ENCODE peak calls at places on chromosomes 11 and 22, in eight cellular contexts. D is mesenchymal stem cell; C is M059J; J is astrocyte of the spinal cord; F is nucleus accumbens; Q is activated T-helper 1 cell treated with anti-CD3 and anti-CD28 coated beads, Interleukin-12 subunit alpha, Interleukin-12 subunit beta, Interleukin-2, Interleukin-4 antibody, amounts not matched to agents 30 ng/mL and 10 ng/mL and 1 ng/mL, durations not matched to agents 14 hours and 24 hours and 36 hours; T is dermis microvascular lymphatic vessel endothelial cell; X is AG04450. L is an unnamed sample.

GRCh38 chr11:60857378-60858232 is 1.9 kb upstream of the PTGDR2 start:
- DNase-seq in X (no peak), T (no peak), D (peak), J (peak), F (no peak), C (peak), Q (no peak), L (peak)

GRCh38 chr22:29912605-29913398 is 29.8 kb downstream of the MTMR3 start:
- DNase-seq in X (peak), T (no peak), D (peak), C (peak), J (peak), Q (no peak), F (no peak), L (peak)

GRCh38 chr11:30422828-30423648 is 100.1 kb downstream of the ARL14EP start:
- DNase-seq in C (no peak), X (no peak), Q (no peak), T (no peak), D (no peak), F (no peak), J (no peak), L (no peak)

GRCh38 chr22:40878937-40879336 is 17.0 kb upstream of the DNAJB7 start:
- DNase-seq in J (no peak), Q (no peak), F (no peak), X (no peak), T (no peak), C (no peak), D (no peak), L (no peak)

GRCh38 chr11:26834601-26835000 is 112.7 kb upstream of the SLC5A12 start:
- DNase-seq in D (no peak), Q (no peak), X (no peak), T (no peak), F (no peak), C (no peak), J (no peak), L (no peak)

GRCh38 chr11:32172771-32173170 is 81.9 kb downstream of the RCN1 start:
- DNase-seq in Q (no peak), C (peak), J (peak), X (no peak), T (no peak), F (no peak), D (no peak), L (peak)

GRCh38 chr11:43789700-43790443 is 90.8 kb upstream of the ALKBH3 start:
- DNase-seq in D (peak), C (peak), T (peak), J (peak), X (no peak), F (no peak), Q (no peak), L (peak)

GRCh38 chr11:108938604-108939003 is 273.7 kb downstream of the DDX10 start:
- DNase-seq in F (no peak), J (no peak), X (no peak), T (no peak), C (peak), Q (no peak), D (peak), L (peak)

GRCh38 chr11:35796542-35796941 is 134.0 kb downstream of the TRIM44 start:
- DNase-seq in Q (no peak), T (peak), F (no peak), X (no peak), C (peak), J (peak), D (peak), L (peak)

GRCh38 chr22:23037429-23038333 is 32.6 kb upstream of the GNAZ start:
- DNase-seq in C (no peak), T (no peak), F (no peak), Q (no peak), J (no peak), X (no peak), D (no peak), L (no peak)

GRCh38 chr11:32105871-32106312 is 15.0 kb downstream of the RCN1 start:
- DNase-seq in Q (no peak), C (no peak), T (no peak), D (no peak), J (no peak), X (no peak), F (no peak), L (no peak)

GRCh38 chr11:11403763-11404725 is 51.0 kb upstream of the CSNK2A3 start:
- DNase-seq in F (no peak), J (peak), D (no peak), Q (no peak), T (no peak), C (no peak), X (no peak), L (peak)

GRCh38 chr11:117535870-117536411 is 208.3 kb downstream of the CEP164 start:
- DNase-seq in Q (no peak), F (peak), J (no peak), X (no peak), C (no peak), T (no peak), D (no peak), L (no peak)

GRCh38 chr22:48185656-48186055 is 1423.2 kb downstream of the TBC1D22A start:
- DNase-seq in Q (no peak), X (no peak), C (no peak), T (no peak), J (no peak), F (no peak), D (no peak), L (no peak)

GRCh38 chr11:104001474-104001873 is 35.0 kb upstream of the DDI1 start:
- DNase-seq in J (peak), F (no peak), D (peak), T (no peak), Q (no peak), X (peak), C (peak), L (peak)

GRCh38 chr11:83862691-83863090 is 576.5 kb upstream of the CCDC90B start:
- DNase-seq in T (no peak), J (no peak), C (no peak), Q (no peak), X (no peak), D (no peak), F (no peak), L (no peak)

GRCh38 chr11:101870510-101870909 is 44.3 kb upstream of the CEP126 start:
- DNase-seq in F (no peak), T (peak), X (no peak), Q (no peak), D (peak), C (peak), J (peak), L (peak)

GRCh38 chr11:5705688-5706087 is 16.1 kb downstream of the TRIM22 start:
- DNase-seq in Q (no peak), J (peak), X (no peak), C (peak), F (no peak), D (no peak), T (no peak), L (peak)

GRCh38 chr11:1553808-1554594 is 18.1 kb downstream of the DUSP8 start:
- DNase-seq in X (no peak), T (no peak), F (no peak), J (no peak), C (no peak), D (no peak), Q (no peak), L (no peak)

GRCh38 chr11:130405428-130405827 is 23.0 kb downstream of the ADAMTS8 start:
- DNase-seq in F (no peak), D (no peak), Q (no peak), J (no peak), X (no peak), C (no peak), T (no peak), L (no peak)

GRCh38 chr22:39703890-39704658 is 133.5 kb downstream of the CACNA1I start:
- DNase-seq in C (no peak), J (no peak), Q (no peak), D (no peak), F (no peak), X (no peak), T (no peak), L (peak)

GRCh38 chr11:87473174-87473573 is 435.4 kb downstream of the TMEM135 start:
- DNase-seq in J (peak), F (no peak), C (peak), D (no peak), Q (no peak), X (peak), T (no peak), L (peak)

GRCh38 chr11:86497310-86497709 is 122.6 kb downstream of the CCDC81 start:
- DNase-seq in T (no peak), D (no peak), C (peak), J (peak), X (no peak), F (no peak), Q (no peak), L (peak)

GRCh38 chr22:43299736-43300135 is 43.4 kb downstream of the SCUBE1 start:
- DNase-seq in T (no peak), D (no peak), Q (no peak), X (no peak), F (no peak), J (no peak), C (no peak), L (no peak)

GRCh38 chr11:125931116-125931515 is 14.7 kb upstream of the VSIG10L2 start:
- DNase-seq in D (no peak), X (no peak), J (no peak), T (no peak), C (no peak), Q (no peak), F (no peak), L (no peak)

GRCh38 chr11:75350743-75351540 is 519 bp downstream of the ARRB1 start:
- DNase-seq in T (peak), X (no peak), C (peak), D (peak), J (no peak), F (no peak), Q (no peak), L (peak)

GRCh38 chr11:110455718-110456117 is 26.0 kb downstream of the FDX1 start:
- DNase-seq in J (no peak), F (no peak), C (no peak), Q (peak), X (no peak), T (no peak), D (no peak), L (no peak)

GRCh38 chr11:48103621-48104561 is 112.7 kb upstream of the OR4B1 start:
- DNase-seq in J (no peak), C (peak), T (no peak), X (no peak), F (no peak), D (no peak), Q (no peak), L (peak)